ENCODE peak calls at places on chromosomes 5 and 9, in ten cellular contexts. V is anterior cingulate cortex; P is COR-L47; F is NAMALWA; E is NCI-H1417; J is kidney tubule cell; M is NCI-H1092 treated with DMSO at 0.1 percent for 48 hours; W is stimulated activated CD4-positive, alpha-beta T cell treated with anti-CD3 and anti-CD28 coated beads, Interleukin-4, amount 100 ng/mL, for 4 hours; L is amygdala; G is kidney glomerular epithelial cell. U is an unnamed sample.

GRCh38 chr9:136726631-136727191 is 14.3 kb downstream of the DIPK1B start:
- DNase-seq in V (no peak), E (no peak), M (no peak), G (no peak), L (no peak), P (peak; percentile 29), J (peak; percentile 66), F (peak; percentile 87), W (no peak), U (no peak)

GRCh38 chr9:109166771-109167601 is at the start of gene FRRS1L:
- DNase-seq in W (no peak), F (no peak), V (peak; percentile 66), P (peak; percentile 27), L (no peak), J (no peak), M (peak; percentile 39), G (no peak), E (no peak), U (peak; percentile 7)

GRCh38 chr5:100803391-100803790 is 99.7 kb downstream of the ST8SIA4 start:
- DNase-seq in M (peak; percentile 35), P (no peak), V (peak; percentile 8), W (no peak), E (no peak), F (no peak), J (no peak), G (no peak), L (no peak), U (no peak)

GRCh38 chr5:132663771-132664695 is 6.1 kb downstream of the IL13 start:
- DNase-seq in G (no peak), P (no peak), V (no peak), W (no peak), L (no peak), J (no peak), M (no peak), F (no peak), E (no peak), U (no peak)

GRCh38 chr5:78273436-78273835 is 21.1 kb downstream of the AP3B1 start:
- DNase-seq in J (no peak), G (no peak), W (no peak), L (no peak), V (no peak), M (no peak), F (no peak), P (no peak), E (no peak), U (no peak)

GRCh38 chr9:134384811-134385479 is 58.7 kb downstream of the RXRA start:
- DNase-seq in J (no peak), E (no peak), W (no peak), F (no peak), M (no peak), L (peak; percentile 74), P (no peak), G (no peak), V (peak; percentile 79), U (peak; percentile 84)

GRCh38 chr9:17936365-17936764 is 357.5 kb downstream of the SH3GL2 start:
- DNase-seq in G (no peak), P (no peak), M (no peak), F (no peak), W (no peak), V (no peak), J (no peak), L (no peak), E (no peak), U (no peak)

GRCh38 chr9:5265939-5266338 is 34.7 kb downstream of the INSL4 start:
- DNase-seq in J (no peak), F (no peak), G (no peak), V (no peak), M (no peak), E (no peak), P (no peak), L (no peak), W (no peak), U (no peak)

GRCh38 chr5:132500244-132500930 is 9.8 kb upstream of the IRF1 start:
- DNase-seq in V (no peak), E (no peak), F (peak; percentile 31), W (peak; percentile 2), J (no peak), M (no peak), L (no peak), G (no peak), P (no peak), U (no peak)

GRCh38 chr9:33172256-33172678 is 5.1 kb upstream of the B4GALT1 start:
- DNase-seq in J (peak; percentile 81), F (no peak), P (no peak), E (no peak), M (no peak), W (no peak), G (peak; percentile 85), V (no peak), L (no peak), U (no peak)

GRCh38 chr5:147055850-147056523 is 177.4 kb upstream of the PPP2R2B start:
- DNase-seq in L (no peak), M (peak; percentile 49), W (no peak), P (no peak), E (no peak), G (no peak), V (peak; percentile 43), F (no peak), J (no peak), U (peak; percentile 24)

GRCh38 chr5:113147088-113147487 is 170.5 kb downstream of the DCP2 start:
- DNase-seq in E (no peak), V (no peak), M (no peak), P (no peak), J (peak; percentile 12), L (no peak), F (no peak), W (no peak), G (no peak), U (no peak)

GRCh38 chr9:118331622-118332045 is 627.4 kb downstream of the TLR4 start:
- DNase-seq in J (peak; percentile 97), V (no peak), G (peak; percentile 98), E (no peak), W (no peak), M (no peak), P (no peak), F (no peak), L (no peak), U (no peak)

U was measured in C1 segment of cervical spinal cord.